ENCODE peak calls at places on chromosomes 13 and 19, in seven cellular contexts. One of them, this sample, is unnamed.

GRCh38 chr19:12985049-12985776 is 10.1 kb upstream of the NFIX start:
- DNase-seq in tibial nerve: peak
- DNase-seq in thoracic aorta: no peak
- DNase-seq in kidney epithelial cell: no peak
- DNase-seq in CD8-positive, alpha-beta T cell: no peak
- DNase-seq in CD4-positive, alpha-beta memory T cell: no peak
- DNase-seq in A549: no peak
- DNase-seq in this sample: peak

GRCh38 chr19:49362048-49362925 is at the start of gene TEAD2:
- DNase-seq in tibial nerve: peak
- DNase-seq in thoracic aorta: no peak
- DNase-seq in kidney epithelial cell: no peak
- DNase-seq in CD8-positive, alpha-beta T cell: no peak
- DNase-seq in CD4-positive, alpha-beta memory T cell: peak
- DNase-seq in A549: peak
- DNase-seq in this sample: no peak

GRCh38 chr19:48715681-48716171 is 3.8 kb downstream of the MAMSTR start:
- DNase-seq in tibial nerve: no peak
- DNase-seq in thoracic aorta: no peak
- DNase-seq in kidney epithelial cell: no peak
- DNase-seq in CD8-positive, alpha-beta T cell: no peak
- DNase-seq in CD4-positive, alpha-beta memory T cell: no peak
- DNase-seq in A549: no peak
- DNase-seq in this sample: no peak

GRCh38 chr13:24443366-24443765 is 69.2 kb downstream of the PARP4 start:
- DNase-seq in tibial nerve: no peak
- DNase-seq in thoracic aorta: no peak
- DNase-seq in kidney epithelial cell: no peak
- DNase-seq in CD8-positive, alpha-beta T cell: no peak
- DNase-seq in CD4-positive, alpha-beta memory T cell: no peak
- DNase-seq in A549: no peak
- DNase-seq in this sample: no peak

GRCh38 chr19:45150180-45150579 is 10.6 kb downstream of the NKPD1 start:
- DNase-seq in tibial nerve: no peak
- DNase-seq in thoracic aorta: no peak
- DNase-seq in kidney epithelial cell: no peak
- DNase-seq in CD8-positive, alpha-beta T cell: no peak
- DNase-seq in CD4-positive, alpha-beta memory T cell: no peak
- DNase-seq in A549: no peak
- DNase-seq in this sample: no peak

GRCh38 chr19:45396389-45397260 is 8.2 kb downstream of the PPP1R13L start:
- DNase-seq in tibial nerve: no peak
- DNase-seq in thoracic aorta: no peak
- DNase-seq in kidney epithelial cell: no peak
- DNase-seq in CD8-positive, alpha-beta T cell: no peak
- DNase-seq in CD4-positive, alpha-beta memory T cell: no peak
- DNase-seq in A549: no peak
- DNase-seq in this sample: no peak

GRCh38 chr19:3114018-3114726 is 20.0 kb downstream of the GNA11 start:
- DNase-seq in tibial nerve: no peak
- DNase-seq in thoracic aorta: no peak
- DNase-seq in kidney epithelial cell: no peak
- DNase-seq in CD8-positive, alpha-beta T cell: no peak
- DNase-seq in CD4-positive, alpha-beta memory T cell: no peak
- DNase-seq in A549: no peak
- DNase-seq in this sample: no peak

GRCh38 chr19:5392476-5392875 is 51.9 kb upstream of the PTPRS start:
- DNase-seq in tibial nerve: no peak
- DNase-seq in thoracic aorta: no peak
- DNase-seq in kidney epithelial cell: no peak
- DNase-seq in CD8-positive, alpha-beta T cell: no peak
- DNase-seq in CD4-positive, alpha-beta memory T cell: no peak
- DNase-seq in A549: no peak
- DNase-seq in this sample: no peak

GRCh38 chr13:40434516-40435397 is 231.7 kb downstream of the FOXO1 start:
- DNase-seq in tibial nerve: no peak
- DNase-seq in thoracic aorta: no peak
- DNase-seq in kidney epithelial cell: no peak
- DNase-seq in CD8-positive, alpha-beta T cell: no peak
- DNase-seq in CD4-positive, alpha-beta memory T cell: no peak
- DNase-seq in A549: no peak
- DNase-seq in this sample: no peak

GRCh38 chr19:50658438-50659317 is 9.4 kb downstream of the C19orf81 start:
- DNase-seq in tibial nerve: no peak
- DNase-seq in thoracic aorta: no peak
- DNase-seq in kidney epithelial cell: no peak
- DNase-seq in CD8-positive, alpha-beta T cell: peak
- DNase-seq in CD4-positive, alpha-beta memory T cell: peak
- DNase-seq in A549: peak
- DNase-seq in this sample: peak

GRCh38 chr13:110317093-110317492 is 10.0 kb downstream of the COL4A2 start:
- DNase-seq in tibial nerve: no peak
- DNase-seq in thoracic aorta: no peak
- DNase-seq in kidney epithelial cell: no peak
- DNase-seq in CD8-positive, alpha-beta T cell: no peak
- DNase-seq in CD4-positive, alpha-beta memory T cell: no peak
- DNase-seq in A549: no peak
- DNase-seq in this sample: no peak

GRCh38 chr19:10339380-10339960 is at the start of gene ICAM3:
- DNase-seq in tibial nerve: no peak
- DNase-seq in thoracic aorta: no peak
- DNase-seq in kidney epithelial cell: no peak
- DNase-seq in CD8-positive, alpha-beta T cell: peak
- DNase-seq in CD4-positive, alpha-beta memory T cell: peak
- DNase-seq in A549: no peak
- DNase-seq in this sample: no peak

GRCh38 chr13:40016953-40017660 is 361.6 kb downstream of the COG6 start:
- DNase-seq in tibial nerve: no peak
- DNase-seq in thoracic aorta: no peak
- DNase-seq in kidney epithelial cell: no peak
- DNase-seq in CD8-positive, alpha-beta T cell: no peak
- DNase-seq in CD4-positive, alpha-beta memory T cell: no peak
- DNase-seq in A549: no peak
- DNase-seq in this sample: no peak

GRCh38 chr13:50762969-50763568 is 80.4 kb downstream of the DLEU7 start:
- DNase-seq in tibial nerve: no peak
- DNase-seq in thoracic aorta: no peak
- DNase-seq in kidney epithelial cell: no peak
- DNase-seq in CD8-positive, alpha-beta T cell: no peak
- DNase-seq in CD4-positive, alpha-beta memory T cell: no peak
- DNase-seq in A549: no peak
- DNase-seq in this sample: no peak

GRCh38 chr13:28137556-28137955 is 789 bp upstream of the PAN3 start:
- DNase-seq in tibial nerve: no peak
- DNase-seq in thoracic aorta: no peak
- DNase-seq in kidney epithelial cell: no peak
- DNase-seq in CD8-positive, alpha-beta T cell: no peak
- DNase-seq in CD4-positive, alpha-beta memory T cell: no peak
- DNase-seq in A549: no peak
- DNase-seq in this sample: no peak

GRCh38 chr13:28140433-28141125 is 2.2 kb downstream of the PAN3 start:
- DNase-seq in tibial nerve: no peak
- DNase-seq in thoracic aorta: no peak
- DNase-seq in kidney epithelial cell: no peak
- DNase-seq in CD8-positive, alpha-beta T cell: no peak
- DNase-seq in CD4-positive, alpha-beta memory T cell: no peak
- DNase-seq in A549: no peak
- DNase-seq in this sample: no peak

GRCh38 chr13:28138012-28138755 is at the start of gene PAN3:
- DNase-seq in tibial nerve: peak
- DNase-seq in thoracic aorta: peak
- DNase-seq in kidney epithelial cell: peak
- DNase-seq in CD8-positive, alpha-beta T cell: peak
- DNase-seq in CD4-positive, alpha-beta memory T cell: peak
- DNase-seq in A549: peak
- DNase-seq in this sample: peak

GRCh38 chr13:28138756-28139470 is 568 bp downstream of the PAN3 start:
- DNase-seq in tibial nerve: peak
- DNase-seq in thoracic aorta: peak
- DNase-seq in kidney epithelial cell: no peak
- DNase-seq in CD8-positive, alpha-beta T cell: peak
- DNase-seq in CD4-positive, alpha-beta memory T cell: peak
- DNase-seq in A549: peak
- DNase-seq in this sample: peak

DNA sequence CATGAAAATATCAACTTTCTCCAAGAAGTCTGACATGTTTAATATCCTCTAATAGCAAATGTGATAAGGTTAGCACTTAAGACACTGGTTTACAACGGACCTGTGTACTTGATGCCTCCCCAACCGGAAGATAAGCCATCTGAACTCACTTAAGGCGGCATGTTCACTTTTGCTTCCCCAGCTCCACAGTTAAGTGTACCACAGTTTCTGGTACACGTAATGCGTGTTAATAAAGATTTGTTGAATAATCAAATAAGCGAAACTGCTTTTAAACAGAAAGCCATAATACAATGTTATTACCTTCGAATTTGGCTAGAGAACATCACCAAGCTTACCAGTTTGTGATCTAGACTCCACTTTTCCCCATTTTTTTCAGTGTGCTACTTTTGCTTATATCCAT is 1.4 kb upstream of the PAN3 start:
- DNase-seq in tibial nerve: no peak
- DNase-seq in thoracic aorta: no peak
- DNase-seq in kidney epithelial cell: no peak
- DNase-seq in CD8-positive, alpha-beta T cell: no peak
- DNase-seq in CD4-positive, alpha-beta memory T cell: no peak
- DNase-seq in A549: no peak
- DNase-seq in this sample: no peak
- H3K4me3 ChIP-seq in tibial nerve: peak
- H3K4me3 ChIP-seq in thoracic aorta: peak
- H3K4me3 ChIP-seq in kidney epithelial cell: peak
- H3K4me3 ChIP-seq in CD8-positive, alpha-beta T cell: peak
- H3K4me3 ChIP-seq in CD4-positive, alpha-beta memory T cell: peak
- H3K4me3 ChIP-seq in A549: peak
- H3K4me3 ChIP-seq in this sample: peak

GRCh38 chr19:30224689-30225606 is 147.2 kb upstream of the ZNF536 start:
- DNase-seq in tibial nerve: no peak
- DNase-seq in thoracic aorta: no peak
- DNase-seq in kidney epithelial cell: no peak
- DNase-seq in CD8-positive, alpha-beta T cell: no peak
- DNase-seq in CD4-positive, alpha-beta memory T cell: no peak
- DNase-seq in A549: peak
- DNase-seq in this sample: no peak
- H3K4me3 ChIP-seq in tibial nerve: peak
- H3K4me3 ChIP-seq in thoracic aorta: peak
- H3K4me3 ChIP-seq in kidney epithelial cell: peak
- H3K4me3 ChIP-seq in CD8-positive, alpha-beta T cell: peak
- H3K4me3 ChIP-seq in CD4-positive, alpha-beta memory T cell: no peak
- H3K4me3 ChIP-seq in A549: peak
- H3K4me3 ChIP-seq in this sample: peak

GRCh38 chr19:47020132-47020805 is 632 bp downstream of the NPAS1 start:
- DNase-seq in tibial nerve: no peak
- DNase-seq in thoracic aorta: no peak
- DNase-seq in kidney epithelial cell: no peak
- DNase-seq in CD8-positive, alpha-beta T cell: no peak
- DNase-seq in CD4-positive, alpha-beta memory T cell: no peak
- DNase-seq in A549: no peak
- DNase-seq in this sample: no peak

GRCh38 chr19:47019431-47020041 is at the start of gene NPAS1:
- DNase-seq in tibial nerve: no peak
- DNase-seq in thoracic aorta: no peak
- DNase-seq in kidney epithelial cell: no peak
- DNase-seq in CD8-positive, alpha-beta T cell: no peak
- DNase-seq in CD4-positive, alpha-beta memory T cell: no peak
- DNase-seq in A549: no peak
- DNase-seq in this sample: no peak

GRCh38 chr19:47021536-47022139 is 2.0 kb downstream of the NPAS1 start:
- DNase-seq in tibial nerve: no peak
- DNase-seq in thoracic aorta: no peak
- DNase-seq in kidney epithelial cell: no peak
- DNase-seq in CD8-positive, alpha-beta T cell: no peak
- DNase-seq in CD4-positive, alpha-beta memory T cell: no peak
- DNase-seq in A549: peak
- DNase-seq in this sample: no peak

GRCh38 chr19:47022140-47022536 is 2.5 kb downstream of the NPAS1 start:
- DNase-seq in tibial nerve: no peak
- DNase-seq in thoracic aorta: no peak
- DNase-seq in kidney epithelial cell: no peak
- DNase-seq in CD8-positive, alpha-beta T cell: no peak
- DNase-seq in CD4-positive, alpha-beta memory T cell: no peak
- DNase-seq in A549: no peak
- DNase-seq in this sample: no peak

DNA sequence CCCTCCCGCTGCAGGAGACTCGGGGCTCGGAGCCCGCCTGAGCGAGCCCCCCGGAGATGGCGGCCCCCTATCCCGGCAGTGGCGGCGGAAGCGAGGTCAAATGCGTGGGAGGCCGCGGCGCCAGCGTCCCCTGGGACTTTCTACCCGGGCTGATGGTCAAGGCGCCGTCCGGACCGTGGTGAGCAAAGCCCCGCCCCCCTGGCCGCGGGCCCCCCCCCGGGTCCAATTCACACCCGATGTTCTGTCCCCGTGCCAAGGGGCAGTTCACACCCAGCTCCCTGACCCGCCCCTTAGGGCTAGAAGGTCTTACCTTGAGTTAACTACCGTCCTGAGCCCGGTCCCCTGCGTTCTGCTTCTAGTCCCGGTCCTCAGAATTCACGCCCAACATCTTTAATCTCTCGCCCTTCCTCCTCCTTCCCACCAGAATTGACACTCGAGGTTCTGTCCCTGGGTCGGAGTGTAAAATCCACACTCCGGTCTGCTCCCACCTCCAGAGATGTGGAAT is 1.4 kb downstream of the NPAS1 start:
- DNase-seq in tibial nerve: no peak
- DNase-seq in thoracic aorta: no peak
- DNase-seq in kidney epithelial cell: no peak
- DNase-seq in CD8-positive, alpha-beta T cell: no peak
- DNase-seq in CD4-positive, alpha-beta memory T cell: no peak
- DNase-seq in A549: peak
- DNase-seq in this sample: no peak
- H3K4me3 ChIP-seq in tibial nerve: peak
- H3K4me3 ChIP-seq in thoracic aorta: peak
- H3K4me3 ChIP-seq in kidney epithelial cell: peak
- H3K4me3 ChIP-seq in CD8-positive, alpha-beta T cell: peak
- H3K4me3 ChIP-seq in CD4-positive, alpha-beta memory T cell: no peak
- H3K4me3 ChIP-seq in A549: peak
- H3K4me3 ChIP-seq in this sample: peak

DNA sequence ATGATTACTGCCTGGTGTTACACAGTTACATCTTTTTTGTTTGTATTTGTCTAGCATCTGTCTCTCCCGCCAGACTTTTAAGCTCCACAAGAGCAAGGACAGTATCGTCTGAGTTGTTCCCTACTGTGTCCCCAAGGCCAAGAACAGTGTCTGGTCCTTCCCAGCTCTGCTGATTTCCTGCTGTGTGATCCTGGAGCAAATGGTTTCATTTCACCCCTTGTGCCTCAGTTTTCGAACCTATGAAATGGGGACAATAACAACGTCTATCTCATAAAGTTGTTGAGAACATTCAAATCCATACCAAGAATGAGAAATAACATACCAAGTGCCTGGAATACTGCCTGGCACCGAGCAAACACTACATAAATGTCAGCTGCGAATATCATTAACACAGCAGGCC is 11.5 kb downstream of the XRCC1 start:
- DNase-seq in tibial nerve: no peak
- DNase-seq in thoracic aorta: no peak
- DNase-seq in kidney epithelial cell: no peak
- DNase-seq in CD8-positive, alpha-beta T cell: no peak
- DNase-seq in CD4-positive, alpha-beta memory T cell: no peak
- DNase-seq in A549: no peak
- DNase-seq in this sample: no peak
- H3K4me3 ChIP-seq in tibial nerve: no peak
- H3K4me3 ChIP-seq in thoracic aorta: no peak
- H3K4me3 ChIP-seq in kidney epithelial cell: no peak
- H3K4me3 ChIP-seq in CD8-positive, alpha-beta T cell: no peak
- H3K4me3 ChIP-seq in CD4-positive, alpha-beta memory T cell: no peak
- H3K4me3 ChIP-seq in A549: no peak
- H3K4me3 ChIP-seq in this sample: no peak